ENCODE peak calls at places on chromosomes 7 and 10, in five cellular contexts. U is stimulated activated CD8-positive, alpha-beta memory T cell treated with anti-CD3 and anti-CD28 coated beads, Interleukin-15, amount 100 ng/mL, for 1 hour; Q is endodermal cell; A is AG09319; K is Ammon's horn. H is an unnamed sample.

GRCh38 chr7:98276241-98276761 is 5.2 kb upstream of the BRI3 start:
- DNase-seq in K (no peak), Q (no peak), U (no peak), A (peak), H (no peak)

GRCh38 chr7:91628742-91629141 is 251.8 kb downstream of the MTERF1 start:
- DNase-seq in K (no peak), U (no peak), Q (no peak), A (no peak), H (no peak)

GRCh38 chr7:140485463-140486265 is 6.4 kb upstream of the MKRN1 start:
- DNase-seq in A (no peak), K (no peak), Q (peak), U (no peak), H (no peak)

GRCh38 chr10:71213127-71213616 is 802 bp downstream of the UNC5B start:
- DNase-seq in U (no peak), Q (peak), A (no peak), K (peak), H (no peak)

GRCh38 chr10:119355930-119356329 is 148.6 kb downstream of the GRK5 start:
- DNase-seq in K (no peak), U (no peak), A (no peak), Q (no peak), H (no peak)

GRCh38 chr10:49355221-49355620 is 40.7 kb downstream of the DRGX start:
- DNase-seq in U (no peak), Q (no peak), A (no peak), K (no peak), H (no peak)

GRCh38 chr10:125159486-125159931 is 854 bp downstream of the CTBP2 start:
- DNase-seq in K (no peak), A (no peak), U (no peak), Q (peak), H (no peak)

GRCh38 chr7:102077081-102077480 is 209.6 kb upstream of the SH2B2 start:
- DNase-seq in U (no peak), A (no peak), K (no peak), Q (peak), H (no peak)

GRCh38 chr10:88066319-88066718 is 202.9 kb downstream of the PTEN start:
- DNase-seq in Q (no peak), A (no peak), K (peak), U (no peak), H (no peak)

GRCh38 chr7:149690688-149691446 is 82.5 kb downstream of the ZNF467 start:
- DNase-seq in Q (peak), A (no peak), U (no peak), K (no peak), H (no peak)

GRCh38 chr7:93378131-93378530 is 146.0 kb downstream of the VPS50 start:
- DNase-seq in Q (no peak), K (no peak), A (no peak), U (no peak), H (no peak)

GRCh38 chr10:122282909-122283308 is 11.8 kb downstream of the BTBD16 start:
- DNase-seq in K (no peak), A (no peak), Q (peak), U (no peak), H (no peak)

GRCh38 chr10:122286872-122287271 is 15.8 kb downstream of the BTBD16 start:
- DNase-seq in K (peak), A (no peak), U (no peak), Q (peak), H (no peak)

GRCh38 chr10:132162021-132162531 is 24.7 kb upstream of the DPYSL4 start:
- DNase-seq in A (no peak), K (no peak), U (no peak), Q (no peak), H (no peak)

GRCh38 chr10:77983384-77984341 is 45.7 kb downstream of the POLR3A start:
- DNase-seq in K (no peak), Q (no peak), A (no peak), U (no peak), H (no peak)

H was measured in NK-92 treated with Interleukin-12 subunit alpha and Interleukin-12 subunit beta, amount 100 ng/mL, for 24 hours.